ENCODE peak calls at places on chromosomes 6 and 20, in seven cellular contexts. T, S, F, K, V, U and L are unnamed samples.

GRCh38 chr6:73942581-73942980 is 246.6 kb downstream of the CD109 start:
- DNase-seq in T (peak), V (no peak), K (no peak), S (peak), U (no peak), F (no peak), L (no peak)

GRCh38 chr6:7978736-7979135 is 68.1 kb upstream of the TXNDC5 start:
- DNase-seq in K (no peak), S (no peak), U (no peak), V (no peak), F (no peak), T (no peak), L (peak)

GRCh38 chr20:2602046-2602735 is 50.2 kb upstream of the NOP56 start:
- DNase-seq in K (peak), T (no peak), S (no peak), F (no peak), V (no peak), U (no peak), L (no peak)

GRCh38 chr6:49906511-49906910 is 40.2 kb upstream of the CRISP1 start:
- DNase-seq in F (no peak), S (no peak), V (no peak), U (no peak), K (no peak), T (no peak), L (no peak)

GRCh38 chr6:163356324-163356723 is 58.2 kb upstream of the QKI start:
- DNase-seq in F (peak), T (peak), V (no peak), U (peak), K (peak), S (peak), L (no peak)

GRCh38 chr6:142886431-142887170 is 58.4 kb downstream of the HIVEP2 start:
- DNase-seq in K (no peak), U (no peak), T (peak), F (no peak), V (no peak), S (no peak), L (no peak)

GRCh38 chr6:7219310-7219709 is 93.7 kb downstream of the SSR1 start:
- DNase-seq in S (no peak), F (peak), U (no peak), T (peak), V (peak), K (no peak), L (no peak)

GRCh38 chr20:33576432-33576883 is 85.7 kb upstream of the C20orf144 start:
- DNase-seq in K (no peak), S (no peak), V (no peak), U (no peak), T (no peak), F (no peak), L (no peak)

GRCh38 chr6:113120577-113121285 is 736.4 kb upstream of the MARCKS start:
- DNase-seq in T (peak), K (peak), U (peak), F (no peak), V (no peak), S (peak), L (peak)

GRCh38 chr6:143253630-143254029 is 192.9 kb downstream of the AIG1 start:
- DNase-seq in K (no peak), T (no peak), U (no peak), F (no peak), S (no peak), V (no peak), L (no peak)

GRCh38 chr6:3748726-3749389 is 2.7 kb downstream of the PXDC1 start:
- DNase-seq in S (no peak), T (no peak), K (no peak), V (no peak), U (no peak), F (no peak), L (no peak)

GRCh38 chr20:45012682-45013302 is 46.5 kb downstream of the STK4 start:
- DNase-seq in U (no peak), T (peak), K (peak), F (no peak), V (no peak), S (peak), L (no peak)

GRCh38 chr6:133923938-133924593 is 29.0 kb upstream of the TBPL1 start:
- DNase-seq in V (peak), S (peak), T (peak), F (peak), U (peak), K (peak), L (peak)

GRCh38 chr6:3906191-3907019 is 57.2 kb downstream of the FAM50B start:
- DNase-seq in F (no peak), K (no peak), V (peak), T (no peak), S (no peak), U (peak), L (no peak)

GRCh38 chr6:127201321-127201720 is 65.3 kb upstream of the RNF146 start:
- DNase-seq in V (no peak), S (peak), T (peak), K (peak), F (no peak), U (no peak), L (no peak)

GRCh38 chr6:29355603-29356002 is 13.1 kb downstream of the OR5V1 start:
- DNase-seq in T (no peak), F (no peak), V (no peak), U (no peak), S (no peak), K (no peak), L (no peak)